ENCODE peak calls at places on chromosomes 1 and 21, in seven cellular contexts. N is HFF-Myc; Q is ovary; G is dorsolateral prefrontal cortex; I is IMR-90; A is CD8-positive, alpha-beta T cell; V is lower lobe of right lung. Z is an unnamed sample.

GRCh38 chr1:26854953-26855352 is 8.0 kb upstream of the SFN start:
- DNase-seq in A (no peak), I (no peak), N (no peak), V (no peak), G (no peak), Q (no peak), Z (no peak)

GRCh38 chr1:28208818-28209441 is 23.9 kb downstream of the DNAJC8 start:
- DNase-seq in A (peak; percentile 28), V (no peak), N (peak; percentile 27), Q (no peak), I (peak; percentile 76), G (no peak), Z (peak; percentile 72)

GRCh38 chr1:40372658-40373322 is 737 bp upstream of the SMAP2 start:
- DNase-seq in I (no peak), G (no peak), Q (no peak), V (no peak), N (no peak), A (no peak), Z (no peak)

GRCh38 chr1:166908942-166909341 is 32.9 kb upstream of the TADA1 start:
- DNase-seq in N (no peak), A (no peak), V (no peak), I (peak; percentile 4), G (no peak), Q (no peak), Z (peak; percentile 19)

GRCh38 chr1:36217667-36218066 is 6.6 kb upstream of the THRAP3 start:
- DNase-seq in V (no peak), I (peak; percentile 48), N (no peak), A (no peak), Q (no peak), G (no peak), Z (peak; percentile 50)

GRCh38 chr1:173409613-173410012 is 67.5 kb upstream of the PRDX6 start:
- DNase-seq in I (peak; percentile 76), N (no peak), G (no peak), V (peak; percentile 66), Q (peak; percentile 63), A (no peak), Z (peak; percentile 94)

GRCh38 chr1:67897270-67897949 is 64.1 kb upstream of the GNG12 start:
- DNase-seq in A (no peak), N (no peak), Q (no peak), I (peak; percentile 72), G (no peak), V (no peak), Z (peak; percentile 69)

GRCh38 chr1:116628448-116628847 is 39.1 kb downstream of the IGSF3 start:
- DNase-seq in Q (no peak), G (no peak), A (no peak), N (no peak), V (no peak), I (no peak), Z (no peak)

GRCh38 chr21:41641821-41642368 is 125.0 kb downstream of the RIPK4 start:
- DNase-seq in A (no peak), N (peak; percentile 76), G (no peak), Q (peak; percentile 72), I (peak; percentile 94), V (no peak), Z (peak; percentile 93)

GRCh38 chr1:22241250-22241649 is 98.4 kb upstream of the WNT4 start:
- DNase-seq in Q (no peak), I (no peak), G (no peak), V (no peak), A (no peak), N (no peak), Z (no peak)

GRCh38 chr21:44940116-44940631 is 345 bp downstream of the SLX9 start:
- DNase-seq in I (no peak), G (no peak), A (no peak), V (peak; percentile 58), N (no peak), Q (no peak), Z (no peak)

GRCh38 chr1:165257969-165258459 is 98.5 kb downstream of the LMX1A start:
- DNase-seq in G (no peak), Q (no peak), N (peak; percentile 50), A (no peak), I (peak; percentile 17), V (peak; percentile 47), Z (peak; percentile 4)

GRCh38 chr1:30730351-30731108 is 7.1 kb upstream of the MATN1 start:
- DNase-seq in Q (peak; percentile 56), G (no peak), I (no peak), N (no peak), A (no peak), V (no peak), Z (no peak)

GRCh38 chr1:91553196-91553595 is 52.5 kb downstream of the CDC7 start:
- DNase-seq in Q (no peak), I (peak; percentile 80), V (no peak), G (no peak), N (no peak), A (no peak), Z (peak; percentile 26)

GRCh38 chr1:245160976-245161375 is 6.2 kb downstream of the KIF26B start:
- DNase-seq in Q (no peak), I (no peak), G (no peak), V (no peak), A (no peak), N (no peak), Z (no peak)

GRCh38 chr1:41830711-41831110 is 88.0 kb downstream of the HIVEP3 start:
- DNase-seq in G (no peak), V (no peak), N (no peak), I (peak; percentile 31), Q (no peak), A (no peak), Z (no peak)

GRCh38 chr1:43069481-43070050 is 102.5 kb downstream of the EBNA1BP2 start:
- DNase-seq in A (no peak), Q (no peak), I (no peak), V (no peak), N (no peak), G (no peak), Z (peak; percentile 34)

GRCh38 chr21:43323244-43324005 is 103.5 kb downstream of the SIK1 start:
- DNase-seq in A (no peak), V (peak; percentile 90), N (no peak), I (no peak), Q (peak; percentile 79), G (peak; percentile 66), Z (no peak)

GRCh38 chr1:84225636-84226035 is 75.9 kb upstream of the SAMD13 start:
- DNase-seq in Q (no peak), A (no peak), V (no peak), I (no peak), N (no peak), G (no peak), Z (no peak)

GRCh38 chr1:38027201-38028104 is 14.9 kb downstream of the UTP11 start:
- DNase-seq in G (no peak), A (no peak), I (no peak), V (peak; percentile 55), N (no peak), Q (peak; percentile 38), Z (no peak)

GRCh38 chr1:16391408-16391807 is 24.4 kb downstream of the SZRD1 start:
- DNase-seq in V (no peak), N (no peak), G (no peak), I (no peak), Q (no peak), A (no peak), Z (no peak)

GRCh38 chr21:44708213-44708865 is 3.0 kb downstream of the TSPEAR start:
- DNase-seq in Q (peak; percentile 10), V (no peak), I (no peak), N (no peak), A (no peak), G (no peak), Z (no peak)

GRCh38 chr1:55071477-55071876 is 32.1 kb downstream of the PCSK9 start:
- DNase-seq in I (peak; percentile 70), N (no peak), Q (no peak), A (no peak), V (no peak), G (no peak), Z (peak; percentile 47)

GRCh38 chr21:46098303-46099141 is 610 bp downstream of the COL6A2 start:
- DNase-seq in G (peak; percentile 11), A (no peak), I (no peak), V (peak; percentile 43), Q (peak; percentile 67), N (no peak), Z (no peak)

GRCh38 chr21:42495765-42496119 is 282 bp downstream of the RSPH1 start:
- DNase-seq in V (no peak), A (no peak), Q (no peak), I (peak; percentile 16), G (no peak), N (no peak), Z (no peak)

GRCh38 chr1:111745670-111746613 is 6.7 kb upstream of the INKA2 start:
- DNase-seq in V (no peak), N (no peak), G (no peak), A (no peak), I (no peak), Q (no peak), Z (no peak)

GRCh38 chr1:211548321-211549091 is 30.5 kb downstream of the SLC30A1 start:
- DNase-seq in I (no peak), N (no peak), V (no peak), G (no peak), A (no peak), Q (no peak), Z (no peak)

GRCh38 chr1:168963596-168963995 is 142.9 kb upstream of the ATP1B1 start:
- DNase-seq in A (no peak), G (no peak), V (no peak), N (no peak), Q (no peak), I (no peak), Z (no peak)

GRCh38 chr1:234770031-234770795 is 160.2 kb upstream of the IRF2BP2 start:
- DNase-seq in A (no peak), Q (no peak), V (no peak), I (no peak), N (no peak), G (no peak), Z (peak; percentile 55)
- TF ChIP-seq CTCF in A (no peak), Q (no peak), V (no peak), I (no peak), N (peak; percentile 6), G (no peak), Z (no peak)

GRCh38 chr1:65281846-65282245 is 27.5 kb upstream of the DNAJC6 start:
- DNase-seq in G (no peak), N (no peak), V (no peak), Q (no peak), A (no peak), I (no peak), Z (no peak)
- H3K4me3 ChIP-seq in G (no peak overlapping the region), N (no peak overlapping the region), V (no peak overlapping the region), Q (no peak overlapping the region), A (no peak overlapping the region), I (no peak overlapping the region), Z (no peak overlapping the region)

GRCh38 chr21:18803624-18804023 is 400.0 kb upstream of the TMPRSS15 start:
- DNase-seq in G (no peak), N (no peak), I (no peak), Q (no peak), A (no peak), V (no peak), Z (no peak)

DNA sequence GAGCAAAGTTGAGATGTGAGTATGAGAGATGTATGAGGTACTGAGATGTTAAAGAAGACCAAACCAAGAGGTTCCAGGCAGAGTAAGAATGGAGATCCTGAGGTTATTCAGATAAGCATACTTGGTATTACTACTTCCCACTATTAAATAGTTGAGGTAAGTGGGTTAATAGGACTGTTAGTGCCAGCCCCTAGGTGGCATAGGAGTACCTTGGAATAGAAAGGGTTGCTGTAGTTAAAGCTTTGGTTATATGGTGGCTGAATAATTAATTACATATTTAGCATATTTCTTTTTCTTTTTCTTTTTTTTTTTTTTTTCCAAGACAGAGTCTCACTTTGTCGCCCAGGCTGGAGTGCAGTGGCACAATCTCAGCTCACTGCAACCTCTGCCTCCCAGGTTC is 397.9 kb upstream of the TMPRSS15 start:
- DNase-seq in A (no peak), G (no peak), N (no peak), I (no peak), V (no peak), Q (no peak), Z (peak; percentile 42)
- TF ChIP-seq CTCF in A (no peak), G (no peak), N (no peak), I (no peak), V (no peak), Q (no peak), Z (peak; percentile 51)

GRCh38 chr1:198542632-198543031 is 2.2 kb upstream of the ATP6V1G3 start:
- DNase-seq in A (no peak), V (no peak), G (no peak), Q (no peak), I (no peak), N (no peak), Z (no peak)
- H3K4me3 ChIP-seq in A (no peak overlapping the region), V (no peak overlapping the region), G (no peak overlapping the region), Q (no peak overlapping the region), I (no peak overlapping the region), N (no peak overlapping the region), Z (no peak overlapping the region)